ENCODE peak calls at places on chromosomes 6 and 20, in eight cellular contexts. U, H, T, C, W, N, Y and M are unnamed samples.

GRCh38 chr6:87879144-87879861 is 168.3 kb upstream of the SPACA1 start:
- DNase-seq in U (no peak), W (no peak), T (peak; percentile 100), N (peak; percentile 40), C (no peak), H (no peak), Y (no peak), M (peak; percentile 48)

GRCh38 chr6:53811082-53811481 is 16.3 kb downstream of the LRRC1 start:
- DNase-seq in N (no peak), H (no peak), U (no peak), Y (no peak), C (no peak), T (no peak), W (no peak), M (peak; percentile 97)

GRCh38 chr20:63527184-63527583 is 6.6 kb downstream of the PPDPF start:
- DNase-seq in W (no peak), C (no peak), Y (no peak), N (no peak), U (no peak), H (no peak), T (no peak), M (no peak)

GRCh38 chr6:62045502-62045901 is 240.5 kb downstream of the KHDRBS2 start:
- DNase-seq in N (no peak), W (no peak), H (no peak), U (no peak), Y (no peak), T (no peak), C (no peak), M (no peak)

GRCh38 chr20:64082126-64082638 is 2.0 kb downstream of the LKAAEAR1 start:
- DNase-seq in Y (no peak), N (no peak), T (no peak), H (no peak), W (no peak), U (no peak), C (no peak), M (no peak)

GRCh38 chr6:33993653-33994052 is 152.2 kb downstream of the GRM4 start:
- DNase-seq in Y (no peak), C (no peak), H (no peak), N (no peak), U (no peak), W (no peak), T (no peak), M (no peak)

GRCh38 chr20:46558511-46558959 is 8.1 kb upstream of the OCSTAMP start:
- DNase-seq in C (no peak), Y (peak; percentile 70), W (peak; percentile 63), N (peak; percentile 61), T (no peak), U (no peak), H (no peak), M (no peak)

GRCh38 chr6:108164815-108165706 is 761 bp upstream of the NR2E1 start:
- DNase-seq in H (peak; percentile 42), T (no peak), Y (no peak), N (no peak), U (no peak), C (no peak), W (no peak), M (no peak)

GRCh38 chr6:35489995-35490791 is 6.7 kb downstream of the TEAD3 start:
- DNase-seq in W (peak; percentile 59), U (no peak), H (no peak), C (no peak), Y (no peak), N (peak; percentile 77), T (no peak), M (no peak)

GRCh38 chr6:83976037-83976755 is 57.4 kb upstream of the MRAP2 start:
- DNase-seq in U (no peak), Y (no peak), T (no peak), W (no peak), C (no peak), H (no peak), N (no peak), M (no peak)

GRCh38 chr6:39339557-39340555 is 17.4 kb upstream of the KCNK16 start:
- DNase-seq in N (no peak), H (no peak), Y (no peak), T (no peak), U (no peak), W (no peak), C (no peak), M (no peak)

GRCh38 chr6:144148891-144149290 is 1.4 kb upstream of the STX11 start:
- DNase-seq in T (no peak), U (no peak), H (no peak), C (no peak), W (no peak), Y (no peak), N (no peak), M (no peak)

GRCh38 chr6:163565140-163565539 is 150.6 kb downstream of the QKI start:
- DNase-seq in H (no peak), Y (no peak), T (no peak), U (no peak), C (no peak), W (peak; percentile 58), N (peak; percentile 65), M (no peak)

GRCh38 chr6:17032595-17033591 is 69.0 kb upstream of the STMND1 start:
- DNase-seq in N (peak; percentile 92), Y (peak; percentile 84), W (peak; percentile 95), U (no peak), C (no peak), H (no peak), T (no peak), M (no peak)

GRCh38 chr6:63897459-63897858 is 261.9 kb downstream of the PHF3 start:
- DNase-seq in C (no peak), Y (no peak), N (peak; percentile 97), H (no peak), U (no peak), W (peak; percentile 65), T (no peak), M (no peak)

GRCh38 chr6:113888996-113889635 is 32.0 kb downstream of the MARCKS start:
- DNase-seq in W (no peak), T (no peak), C (no peak), H (no peak), Y (no peak), N (no peak), U (no peak), M (no peak)

GRCh38 chr6:8736046-8736877 is 300.9 kb upstream of the SLC35B3 start:
- DNase-seq in T (no peak), H (no peak), C (no peak), Y (no peak), W (no peak), N (no peak), U (no peak), M (no peak)

GRCh38 chr6:12233693-12234551 is 56.2 kb upstream of the EDN1 start:
- DNase-seq in U (peak; percentile 12), N (peak; percentile 81), H (peak; percentile 24), C (peak; percentile 21), W (peak; percentile 84), Y (peak; percentile 45), T (peak; percentile 69), M (peak; percentile 80)

GRCh38 chr20:61789329-61789728 is 276.4 kb downstream of the TAF4 start:
- DNase-seq in H (no peak), T (no peak), C (no peak), W (no peak), U (no peak), N (no peak), Y (no peak), M (no peak)

GRCh38 chr20:33124261-33124660 is 43.7 kb upstream of the BPIFA2 start:
- DNase-seq in U (no peak), N (no peak), Y (no peak), H (no peak), T (no peak), W (no peak), C (no peak), M (no peak)

GRCh38 chr6:117345292-117345610 is 79.9 kb downstream of the VGLL2 start:
- DNase-seq in C (no peak), T (no peak), H (no peak), N (no peak), U (no peak), W (no peak), Y (no peak), M (peak; percentile 67)

GRCh38 chr6:121522771-121523386 is 87.4 kb downstream of the GJA1 start:
- DNase-seq in C (no peak), Y (no peak), N (peak; percentile 67), T (no peak), W (no peak), U (no peak), H (no peak), M (no peak)

GRCh38 chr6:6277418-6277817 is 43.0 kb downstream of the F13A1 start:
- DNase-seq in H (no peak), W (no peak), N (peak; percentile 14), C (no peak), U (no peak), T (no peak), Y (no peak), M (no peak)

GRCh38 chr20:9147553-9148024 is 78.7 kb downstream of the PLCB4 start:
- DNase-seq in Y (no peak), T (no peak), U (no peak), W (peak; percentile 8), N (peak; percentile 14), C (no peak), H (no peak), M (no peak)

GRCh38 chr6:11598687-11599086 is 61.1 kb downstream of the TMEM170B start:
- DNase-seq in N (no peak), W (no peak), T (no peak), H (no peak), Y (no peak), U (no peak), C (no peak), M (no peak)

GRCh38 chr20:40370800-40371199 is 318.2 kb downstream of the MAFB start:
- DNase-seq in N (no peak), Y (no peak), U (no peak), H (no peak), T (no peak), W (no peak), C (no peak), M (no peak)
- TF ChIP-seq CTCF in N (no peak), Y (no peak), U (no peak), H (no peak), T (no peak), W (no peak), C (no peak), M (no peak)

DNA sequence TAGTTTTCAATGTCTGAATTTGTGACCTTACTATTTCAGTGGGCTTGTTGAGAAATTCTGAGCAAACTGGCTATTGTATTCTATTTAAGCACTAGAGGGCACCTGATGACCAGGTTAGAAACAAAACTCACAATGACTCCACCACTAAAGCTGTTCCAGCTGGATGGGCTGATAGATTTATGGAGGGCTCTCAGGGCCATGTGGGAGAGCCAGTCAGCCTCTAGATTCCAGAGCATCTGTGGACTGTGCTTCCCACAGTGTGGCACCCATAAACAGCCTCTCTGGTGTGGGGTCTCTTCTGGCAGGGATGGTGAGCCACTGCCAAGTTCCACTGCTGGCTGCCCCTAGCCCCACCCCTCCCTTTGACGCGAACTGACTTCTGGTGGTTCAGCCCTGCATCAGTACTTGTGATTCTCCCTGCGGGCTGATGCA is 29.2 kb downstream of the C6orf58 start:
- DNase-seq in N (peak; percentile 41), C (no peak), U (no peak), W (peak; percentile 29), H (no peak), T (no peak), Y (no peak), M (peak; percentile 15)
- TF ChIP-seq CTCF in N (peak; percentile 38), C (peak; percentile 15), U (no peak), W (peak; percentile 15), H (no peak), T (peak; percentile 37), Y (no peak), M (peak; percentile 26)

GRCh38 chr20:54209216-54209813 is 1.4 kb downstream of the PFDN4 start:
- DNase-seq in C (no peak), W (no peak), N (no peak), U (no peak), Y (no peak), T (no peak), H (no peak), M (no peak)
- TF ChIP-seq CTCF in C (no peak), W (no peak), N (no peak), U (no peak), Y (no peak), T (no peak), H (no peak), M (no peak)

GRCh38 chr6:125154184-125155135 is 887 bp downstream of the TPD52L1 start:
- DNase-seq in Y (peak; percentile 87), H (peak; percentile 21), W (no peak), U (no peak), C (no peak), T (peak; percentile 4), N (peak; percentile 5), M (no peak)
- TF ChIP-seq CTCF in Y (peak; percentile 54), H (no peak), W (peak; percentile 22), U (no peak), C (no peak), T (peak; percentile 59), N (no peak), M (peak; percentile 23)